ENCODE peak calls at places on chromosomes 3 and 15, in ten cellular contexts. C, J, D, O, H, I, P, Y, G and K are unnamed samples.

GRCh38 chr15:78987891-78988360 is 43.1 kb upstream of the CTSH start:
- DNase-seq in C (no peak), J (no peak), D (no peak), O (no peak), H (no peak), I (peak; percentile 19), P (no peak), Y (no peak), G (no peak), K (no peak)

GRCh38 chr3:114566162-114566755 is 272.4 kb downstream of the TIGIT start:
- DNase-seq in C (no peak), J (no peak), D (no peak), O (no peak), H (no peak), I (no peak), P (no peak), Y (no peak), G (no peak), K (no peak)

GRCh38 chr3:50256978-50257890 is 11.7 kb upstream of the SEMA3B start:
- DNase-seq in C (peak; percentile 55), J (peak; percentile 50), D (no peak), O (no peak), H (no peak), I (peak; percentile 37), P (no peak), Y (no peak), G (no peak), K (peak; percentile 57)

GRCh38 chr3:37041546-37042195 is 48.4 kb downstream of the MLH1 start:
- DNase-seq in C (peak; percentile 40), J (no peak), D (no peak), O (no peak), H (no peak), I (peak; percentile 40), P (peak; percentile 33), Y (no peak), G (no peak), K (peak; percentile 57)

GRCh38 chr3:142337994-142338393 is 109.8 kb downstream of the XRN1 start:
- DNase-seq in C (no peak), J (no peak), D (no peak), O (no peak), H (no peak), I (no peak), P (no peak), Y (no peak), G (no peak), K (no peak)

GRCh38 chr15:79849789-79850188 is 47.0 kb downstream of the MTHFS start:
- DNase-seq in C (peak; percentile 74), J (peak; percentile 50), D (no peak), O (no peak), H (no peak), I (peak; percentile 50), P (peak; percentile 52), Y (no peak), G (peak; percentile 51), K (peak; percentile 48)

GRCh38 chr3:31615071-31615875 is 82.5 kb downstream of the STT3B start:
- DNase-seq in C (no peak), J (no peak), D (no peak), O (no peak), H (no peak), I (no peak), P (no peak), Y (no peak), G (no peak), K (peak; percentile 28)

GRCh38 chr3:58899159-58899952 is 150.5 kb downstream of the CFAP20DC start:
- DNase-seq in C (peak; percentile 29), J (peak; percentile 1), D (no peak), O (peak; percentile 38), H (peak; percentile 54), I (no peak), P (no peak), Y (peak; percentile 64), G (no peak), K (peak; percentile 9)

DNA sequence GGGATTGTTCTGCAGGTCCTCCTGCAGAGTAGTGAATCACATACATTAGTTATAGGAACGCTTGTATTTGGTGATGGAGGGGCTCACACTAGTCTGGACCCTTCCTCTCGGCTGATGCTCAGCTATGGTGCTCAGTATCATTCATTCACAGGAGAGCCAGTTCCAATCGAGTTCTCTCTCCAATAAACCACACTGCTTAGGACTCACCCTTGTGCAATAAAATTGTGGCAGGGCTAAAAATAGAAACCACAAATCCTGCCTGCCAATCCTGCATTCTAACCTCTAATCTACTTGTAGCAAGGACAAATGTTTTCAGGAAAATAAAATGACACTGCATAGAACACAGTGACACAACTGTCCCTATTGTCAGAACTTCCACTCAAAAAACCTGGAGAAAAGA is 138.4 kb upstream of the TBL1XR1 start:
- DNase-seq in C (peak; percentile 58), J (peak; percentile 31), D (no peak), O (no peak), H (no peak), I (peak; percentile 48), P (peak; percentile 22), Y (no peak), G (no peak), K (no peak)
- H3K4me3 ChIP-seq in C (no peak overlapping the region), J (no peak overlapping the region), D (no peak overlapping the region), O (no peak overlapping the region), H (no peak overlapping the region), I (no peak overlapping the region), P (no peak overlapping the region), Y (no peak overlapping the region), G (no peak overlapping the region), K (no peak overlapping the region)

DNA sequence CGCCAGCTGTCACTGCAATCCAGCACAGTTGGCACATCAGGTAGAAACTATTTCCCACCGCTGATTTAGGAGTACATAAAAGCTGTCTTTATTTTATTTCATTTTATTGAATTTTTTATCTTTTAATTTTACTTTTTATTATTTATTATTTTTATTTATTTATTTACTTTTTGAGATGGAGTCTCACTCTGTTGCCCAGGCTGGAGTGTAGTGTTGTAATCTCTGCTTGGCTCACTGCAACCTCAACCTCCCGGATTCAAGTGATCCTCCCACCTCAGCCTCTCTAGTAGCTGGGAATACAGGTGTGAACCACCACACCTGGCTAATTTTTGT is 31.0 kb downstream of the SRGAP3 start:
- DNase-seq in C (no peak), J (no peak), D (no peak), O (no peak), H (no peak), I (no peak), P (no peak), Y (no peak), G (no peak), K (no peak)
- TF ChIP-seq CTCF in C (no peak), J (no peak), D (no peak), O (no peak), H (no peak), I (no peak), P (no peak), Y (no peak), G (no peak), K (no peak)

GRCh38 chr3:54120657-54121403 is 1.5 kb upstream of the CACNA2D3 start:
- DNase-seq in C (peak; percentile 4), J (no peak), D (no peak), O (no peak), H (no peak), I (no peak), P (no peak), Y (peak; percentile 67), G (no peak), K (no peak)

GRCh38 chr3:54121404-54122045 is 827 bp upstream of the CACNA2D3 start:
- DNase-seq in C (peak; percentile 1), J (no peak), D (no peak), O (no peak), H (no peak), I (no peak), P (no peak), Y (no peak), G (no peak), K (no peak)

GRCh38 chr3:54123538-54124196 is 1.3 kb downstream of the CACNA2D3 start:
- DNase-seq in C (no peak), J (no peak), D (no peak), O (no peak), H (no peak), I (no peak), P (no peak), Y (no peak), G (no peak), K (no peak)

GRCh38 chr3:54122046-54122801 is at the start of gene CACNA2D3:
- DNase-seq in C (peak; percentile 18), J (no peak), D (no peak), O (no peak), H (no peak), I (no peak), P (no peak), Y (peak; percentile 84), G (no peak), K (peak; percentile 14)

DNA sequence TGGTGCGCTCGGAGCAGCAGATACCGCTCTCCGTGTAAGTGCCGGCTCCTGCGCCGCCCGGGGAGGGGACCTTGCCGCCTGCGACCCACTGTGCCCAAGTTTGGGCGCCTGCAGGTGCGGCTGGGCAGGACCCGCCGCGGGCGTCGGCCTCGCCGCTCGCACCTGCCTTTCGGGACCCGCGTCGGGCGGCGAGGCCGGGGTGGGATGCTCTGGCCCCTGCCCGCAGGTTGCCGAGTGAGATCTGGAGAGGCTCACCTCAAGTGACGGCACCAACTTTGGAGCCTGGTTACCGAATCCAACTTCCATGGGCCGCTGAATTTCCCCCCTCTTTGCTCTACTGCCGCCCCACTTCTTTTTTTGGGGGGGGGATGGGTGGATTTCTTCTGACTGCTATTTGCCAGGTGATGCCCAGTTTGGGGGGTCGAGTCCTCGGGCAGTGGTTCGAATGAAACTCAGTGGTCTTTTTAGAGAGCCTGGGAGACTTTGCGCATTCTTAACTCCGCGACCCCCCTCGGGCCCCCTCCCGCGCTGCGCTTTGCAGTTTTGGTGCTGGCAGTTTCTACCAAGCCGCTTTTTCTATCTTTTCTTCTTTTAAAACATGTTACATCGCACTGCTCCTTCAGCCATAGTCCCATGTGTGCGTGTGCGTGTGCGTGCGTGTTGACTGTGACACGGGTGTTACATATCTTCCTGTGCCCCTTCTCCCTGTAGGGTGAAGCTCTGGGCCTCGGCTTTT is 618 bp downstream of the CACNA2D3 start:
- DNase-seq in C (no peak), J (no peak), D (no peak), O (no peak), H (no peak), I (no peak), P (no peak), Y (no peak), G (no peak), K (no peak)
- H3K4me3 ChIP-seq in C (no peak overlapping the region), J (no peak overlapping the region), D (peak overlapping the region; percentile 60), O (no peak overlapping the region), H (peak overlapping the region; percentile 57), I (no peak overlapping the region), P (no peak overlapping the region), Y (peak overlapping the region; percentile 47), G (peak overlapping the region; percentile 52), K (no peak overlapping the region)

GRCh38 chr3:169342652-169343051 is 320.9 kb downstream of the MECOM start:
- DNase-seq in C (no peak), J (no peak), D (no peak), O (no peak), H (no peak), I (no peak), P (no peak), Y (no peak), G (no peak), K (no peak)

GRCh38 chr3:169347597-169347996 is 315.9 kb downstream of the MECOM start:
- DNase-seq in C (no peak), J (no peak), D (no peak), O (no peak), H (no peak), I (no peak), P (no peak), Y (no peak), G (no peak), K (no peak)

GRCh38 chr3:169345662-169346331 is 317.7 kb downstream of the MECOM start:
- DNase-seq in C (no peak), J (no peak), D (no peak), O (no peak), H (no peak), I (no peak), P (no peak), Y (no peak), G (no peak), K (peak; percentile 51)

GRCh38 chr3:169348276-169348675 is 315.2 kb downstream of the MECOM start:
- DNase-seq in C (no peak), J (no peak), D (no peak), O (no peak), H (no peak), I (no peak), P (no peak), Y (no peak), G (no peak), K (peak; percentile 54)

DNA sequence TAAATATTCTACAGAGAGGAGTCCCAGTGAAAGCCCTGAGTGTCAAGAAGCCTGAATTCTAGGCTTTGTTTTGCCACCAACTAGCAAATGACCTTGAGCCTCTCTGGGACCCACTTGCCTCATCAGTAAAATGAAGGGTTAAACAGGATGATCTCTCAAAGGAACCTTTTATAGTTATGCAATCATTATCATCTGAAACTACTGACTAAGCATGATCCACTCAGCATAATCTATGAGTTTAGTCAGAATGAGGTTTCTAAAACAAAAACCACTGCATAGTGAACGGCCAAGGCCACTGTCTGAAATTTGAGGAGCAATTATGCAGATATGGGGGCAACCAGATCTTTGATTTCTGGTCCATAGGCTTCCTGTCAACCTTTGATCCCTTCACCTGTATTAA is 319.0 kb downstream of the MECOM start:
- DNase-seq in C (peak; percentile 13), J (peak; percentile 16), D (no peak), O (no peak), H (no peak), I (peak; percentile 32), P (peak; percentile 55), Y (no peak), G (no peak), K (peak; percentile 63)
- TF ChIP-seq CTCF in C (no peak), J (no peak), D (no peak), O (no peak), H (no peak), I (no peak), P (no peak), Y (no peak), G (no peak), K (no peak)